ENCODE peak calls at places on chromosomes 5 and 9, in five cellular contexts. U is HAP-1, V is choroid plexus epithelial cell, Z is heart left ventricle, B is GM12865. Y is an unnamed sample.
A peak's percentile ranks its signal among the peaks of the same experiment; 100 is the strongest.

GRCh38 chr5:173581408-173582197 is 34.8 kb downstream of the BOD1 start:
- DNase-seq in V (peak; percentile 48), Z (no peak), B (peak; percentile 67), U (peak; percentile 21), Y (peak; percentile 64)

GRCh38 chr5:38695021-38695961 is 138.8 kb upstream of the LIFR start:
- DNase-seq in B (no peak), U (no peak), V (peak; percentile 63), Z (no peak), Y (no peak)

GRCh38 chr9:8961186-8961666 is 1161.6 kb upstream of the DMAC1 start:
- DNase-seq in U (no peak), B (no peak), V (no peak), Z (peak; percentile 50), Y (no peak)

GRCh38 chr9:136585531-136586120 is 39.8 kb upstream of the NOTCH1 start:
- DNase-seq in V (no peak), U (no peak), Z (no peak), B (no peak), Y (no peak)

GRCh38 chr5:154422298-154422697 is 23.5 kb upstream of the SAP30L start:
- DNase-seq in Z (no peak), B (no peak), U (no peak), V (no peak), Y (no peak)

GRCh38 chr9:92717201-92718085 is 47.2 kb downstream of the BICD2 start:
- DNase-seq in U (no peak), B (peak; percentile 73), Z (no peak), V (no peak), Y (no peak)

GRCh38 chr5:57191163-57191562 is 17.3 kb downstream of the GPBP1 start:
- DNase-seq in Z (no peak), B (no peak), U (no peak), V (no peak), Y (no peak)

GRCh38 chr9:112900901-112901300 is 10.2 kb upstream of the SLC46A2 start:
- DNase-seq in U (no peak), V (no peak), Z (no peak), B (no peak), Y (no peak)

GRCh38 chr5:29982446-29982845 is 1211.0 kb upstream of the CDH6 start:
- DNase-seq in B (no peak), V (no peak), U (no peak), Z (no peak), Y (no peak)

GRCh38 chr9:93646640-93647178 is 70.3 kb downstream of the PHF2 start:
- DNase-seq in V (no peak), Z (no peak), B (no peak), U (no peak), Y (no peak)

GRCh38 chr9:16002816-16003215 is 450.0 kb downstream of the CCDC171 start:
- DNase-seq in V (peak; percentile 45), U (no peak), Z (no peak), B (no peak), Y (no peak)

GRCh38 chr9:129280236-129281231 is 102.5 kb upstream of the IER5L start:
- DNase-seq in U (no peak), Z (peak; percentile 12), V (no peak), B (no peak), Y (no peak)

DNA sequence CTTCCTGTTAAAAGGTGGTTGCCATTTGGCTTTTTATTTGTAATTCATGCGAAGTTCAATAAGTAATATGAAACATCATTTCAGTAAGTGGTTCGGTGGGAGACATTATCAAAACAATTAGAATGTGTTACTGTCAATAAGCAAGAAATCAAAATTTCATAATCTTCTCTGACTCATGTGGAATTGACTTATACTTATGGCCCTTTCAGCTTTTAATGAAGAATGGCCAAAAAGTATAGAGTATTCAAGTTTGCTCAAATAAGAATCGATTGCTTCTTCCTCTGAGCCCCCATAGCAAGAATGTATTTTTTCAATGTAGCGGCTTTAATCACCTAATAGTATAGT is 174.5 kb downstream of the AOPEP start:
- DNase-seq in Z (no peak), U (no peak), B (no peak), V (no peak), Y (no peak)
- H3K4me3 ChIP-seq in Z (no peak overlapping the region), U (no peak overlapping the region), B (no peak overlapping the region), V (no peak overlapping the region), Y (no peak overlapping the region)

DNA sequence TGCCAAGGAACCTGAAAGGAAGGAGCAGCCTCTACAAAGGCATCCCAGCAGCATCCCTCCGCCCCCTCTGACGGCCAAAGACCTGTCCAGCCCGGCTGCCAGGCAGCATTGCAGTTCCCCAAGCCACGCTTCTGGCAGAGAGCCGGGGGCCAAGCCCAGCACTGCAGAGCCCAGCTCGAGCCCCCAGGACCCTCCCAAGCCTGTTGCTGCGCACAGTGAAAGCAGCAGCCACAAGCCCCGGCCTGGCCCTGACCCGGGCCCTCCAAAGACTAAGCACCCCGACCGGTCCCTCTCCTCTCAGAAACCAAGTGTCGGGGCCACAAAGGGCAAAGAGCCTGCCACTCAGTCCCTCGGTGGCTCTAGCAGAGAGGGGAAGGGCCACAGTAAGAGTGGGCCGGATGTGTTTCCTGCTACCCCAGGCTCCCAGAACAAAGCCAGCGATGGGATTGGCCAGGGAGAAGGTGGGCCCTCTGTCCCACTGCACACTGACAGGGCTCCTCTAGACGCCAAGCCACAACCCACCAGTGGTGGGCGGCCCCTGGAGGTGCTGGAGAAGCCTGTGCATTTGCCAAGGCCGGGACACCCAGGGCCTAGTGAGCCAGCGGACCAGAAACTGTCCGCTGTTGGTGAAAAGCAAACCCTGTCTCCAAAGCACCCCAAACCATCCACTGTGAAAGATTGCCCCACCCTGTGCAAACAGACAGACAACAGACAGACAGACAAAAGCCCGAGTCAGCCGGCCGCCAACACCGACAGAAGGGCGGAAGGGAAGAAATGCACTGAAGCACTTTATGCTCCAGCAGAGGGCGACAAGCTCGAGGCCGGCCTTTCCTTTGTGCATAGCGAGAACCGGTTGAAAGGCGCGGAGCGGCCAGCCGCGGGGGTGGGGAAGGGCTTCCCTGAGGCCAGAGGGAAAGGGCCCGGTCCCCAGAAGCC is 30.8 kb downstream of the CD180 start:
- DNase-seq in B (peak; percentile 90), U (peak; percentile 70), Z (peak; percentile 85), V (peak; percentile 90), Y (peak; percentile 84)
- H3K4me3 ChIP-seq in B (peak overlapping the region; percentile 59), U (no peak overlapping the region), Z (peak overlapping the region; percentile 42), V (peak overlapping the region; percentile 30), Y (no peak overlapping the region)

DNA sequence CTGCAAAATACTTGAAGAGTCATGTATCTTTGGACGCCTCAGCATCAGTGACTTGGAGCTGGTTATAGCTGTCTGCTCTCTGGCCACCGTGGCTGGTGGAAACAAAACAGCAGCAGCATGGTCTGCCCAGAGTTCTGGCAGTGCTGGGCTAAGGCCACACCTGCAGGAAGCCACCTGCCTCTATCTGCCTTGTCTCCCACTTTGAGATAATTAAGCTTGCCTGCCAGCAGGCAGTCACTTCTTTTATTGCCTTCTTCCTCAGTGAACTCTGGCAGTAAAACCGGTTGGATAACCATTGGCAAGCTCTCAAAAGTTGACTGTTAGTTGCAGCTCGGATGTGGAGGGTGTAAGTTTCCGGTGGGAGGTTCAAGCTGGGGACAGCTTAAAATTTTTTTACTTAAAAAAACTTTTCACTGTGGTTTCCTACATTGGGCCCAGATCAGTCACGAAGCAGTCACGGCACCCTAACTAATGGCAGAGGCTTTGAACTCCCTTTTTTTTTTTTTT is 4.9 kb downstream of the SMIM3 start:
- DNase-seq in Z (peak; percentile 75), V (peak; percentile 93), B (peak; percentile 44), U (no peak), Y (no peak)
- H3K4me3 ChIP-seq in Z (peak overlapping the region; percentile 16), V (peak overlapping the region; percentile 21), B (no peak overlapping the region), U (no peak overlapping the region), Y (no peak overlapping the region)

GRCh38 chr5:68027519-68027918 is 188.0 kb upstream of the PIK3R1 start:
- DNase-seq in U (no peak), V (peak; percentile 81), B (no peak), Z (no peak), Y (no peak)
- H3K4me3 ChIP-seq in U (no peak overlapping the region), V (no peak overlapping the region), B (no peak overlapping the region), Z (no peak overlapping the region), Y (no peak overlapping the region)

GRCh38 chr5:67094476-67095300 is 101.9 kb downstream of the CD180 start:
- DNase-seq in B (no peak), V (peak; percentile 96), U (no peak), Z (no peak), Y (no peak)
- H3K4me3 ChIP-seq in B (no peak overlapping the region), V (no peak overlapping the region), U (no peak overlapping the region), Z (no peak overlapping the region), Y (no peak overlapping the region)

DNA sequence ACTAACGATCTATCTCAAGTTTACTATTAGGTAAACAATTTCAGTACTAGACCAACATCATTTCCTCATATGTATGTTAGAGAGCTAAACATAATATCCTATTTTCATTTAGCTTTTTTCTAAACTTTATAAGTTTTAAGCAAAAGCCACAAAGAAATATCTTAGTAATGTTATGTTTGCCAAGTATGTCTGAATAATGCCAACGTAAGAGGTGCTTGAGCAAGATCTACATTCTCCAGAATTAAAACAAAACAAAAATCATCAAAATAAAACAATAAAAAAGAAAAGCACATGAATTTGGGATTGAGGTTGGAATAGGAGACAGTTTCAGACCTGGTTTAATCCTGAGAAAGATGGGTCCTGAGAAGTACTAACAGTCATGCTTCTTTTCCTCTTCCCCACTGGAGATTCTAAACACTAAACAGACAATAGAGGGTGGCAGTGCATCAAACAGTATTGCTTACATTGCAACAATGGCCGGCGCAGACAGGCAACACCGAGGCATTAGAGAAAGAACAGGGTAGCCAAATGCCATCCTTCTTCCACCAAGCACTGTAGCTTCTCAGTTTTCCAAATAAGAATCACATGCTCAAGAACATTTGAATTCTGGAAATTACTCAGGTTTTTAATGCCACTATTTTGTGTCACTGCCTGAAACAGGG is 33.6 kb downstream of the CSNK1A1 start:
- DNase-seq in B (no peak), V (no peak), U (no peak), Z (no peak), Y (no peak)
- H3K4me3 ChIP-seq in B (no peak overlapping the region), V (no peak overlapping the region), U (no peak overlapping the region), Z (no peak overlapping the region), Y (no peak overlapping the region)

DNA sequence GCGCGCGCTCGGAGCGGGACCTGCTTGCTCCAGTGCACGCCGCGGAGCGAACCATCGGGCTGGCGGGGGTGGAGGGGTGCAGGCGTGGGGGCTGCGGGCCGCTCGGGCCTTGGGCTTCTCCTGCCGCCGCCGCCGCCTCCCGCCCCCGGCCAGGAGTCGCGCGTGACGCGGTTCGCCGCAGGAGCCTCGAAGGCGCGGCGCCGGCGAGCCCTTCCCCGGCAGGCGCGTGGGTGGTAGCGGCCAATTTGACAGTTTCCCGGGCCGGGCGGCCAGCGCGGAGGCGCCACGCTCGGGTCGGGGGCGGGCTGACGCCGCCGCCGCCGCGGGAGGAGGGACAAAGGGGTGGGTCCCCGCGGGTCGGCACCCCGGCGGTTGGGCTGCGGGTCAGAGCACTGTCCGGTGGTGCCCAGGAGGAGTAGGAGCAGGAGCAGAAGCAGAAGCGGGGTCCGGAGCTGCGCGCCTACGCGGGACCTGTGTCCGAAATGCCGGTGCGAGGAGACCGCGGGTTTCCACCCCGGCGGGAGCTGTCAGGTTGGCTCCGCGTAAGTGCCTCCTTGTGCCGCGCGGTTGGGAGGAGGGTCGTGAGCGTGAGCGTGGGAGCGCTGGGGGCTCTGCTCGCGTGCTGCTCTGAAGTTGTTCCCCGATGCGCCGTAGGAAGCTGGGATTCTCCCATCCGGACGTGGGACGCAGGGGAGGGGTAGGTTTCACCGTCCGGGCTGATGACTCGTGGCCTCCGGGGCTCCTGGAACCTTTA is at the start of gene TJP2:
- DNase-seq in B (peak; percentile 84), Z (peak; percentile 83), V (peak; percentile 81), U (peak; percentile 51), Y (no peak)
- H3K4me3 ChIP-seq in B (peak within 1 kb of the TSS; percentile 83), Z (peak within 1 kb of the TSS; percentile 74), V (peak within 1 kb of the TSS; percentile 86), U (peak within 1 kb of the TSS; percentile 55), Y (peak within 1 kb of the TSS; percentile 59)

GRCh38 chr9:6692433-6692832 is 46.9 kb upstream of the GLDC start:
- DNase-seq in V (no peak), B (no peak), U (no peak), Z (no peak), Y (no peak)
- H3K4me3 ChIP-seq in V (no peak overlapping the region), B (no peak overlapping the region), U (no peak overlapping the region), Z (no peak overlapping the region), Y (no peak overlapping the region)

GRCh38 chr9:2674141-2674824 is 43.0 kb upstream of the KCNV2 start:
- DNase-seq in V (no peak), B (no peak), U (no peak), Z (no peak), Y (no peak)
- H3K4me3 ChIP-seq in V (no peak overlapping the region), B (no peak overlapping the region), U (no peak overlapping the region), Z (no peak overlapping the region), Y (no peak overlapping the region)